ENCODE peak calls at places on chromosomes 1 and 21, in four cellular contexts. J is astrocyte, G is H9, D is GM23338. E is an unnamed sample.

GRCh38 chr1:232477728-232478127 is 152.2 kb downstream of the SIPA1L2 start:
- DNase-seq in G (no peak), J (peak; percentile 98), D (no peak), E (peak; percentile 94)

GRCh38 chr1:15684468-15685283 is 556 bp downstream of the PLEKHM2 start:
- DNase-seq in D (peak; percentile 54), J (no peak), G (peak; percentile 38), E (peak; percentile 22)

GRCh38 chr1:93740601-93741031 is 59.0 kb upstream of the BCAR3 start:
- DNase-seq in G (no peak), J (no peak), D (no peak), E (peak; percentile 41)

GRCh38 chr1:22711591-22712501 is 1.2 kb downstream of the EPHB2 start:
- DNase-seq in D (peak; percentile 41), J (peak; percentile 25), G (no peak), E (peak; percentile 41)

GRCh38 chr1:165352442-165353293 is 3.8 kb downstream of the LMX1A start:
- DNase-seq in D (peak; percentile 65), G (peak; percentile 65), J (no peak), E (no peak)

GRCh38 chr1:115546846-115547245 is 94.9 kb upstream of the VANGL1 start:
- DNase-seq in J (no peak), D (no peak), G (no peak), E (peak; percentile 9)

GRCh38 chr1:218164111-218164929 is 120.8 kb upstream of the RRP15 start:
- DNase-seq in J (peak; percentile 4), G (peak; percentile 80), D (peak; percentile 92), E (peak; percentile 40)

GRCh38 chr1:226975259-226975908 is 35.3 kb downstream of the COQ8A start:
- DNase-seq in G (peak; percentile 14), J (no peak), D (no peak), E (no peak)

GRCh38 chr1:207579436-207579799 is 65.5 kb upstream of the CR1L start:
- DNase-seq in G (peak; percentile 85), J (peak; percentile 30), D (peak; percentile 95), E (peak; percentile 73)

GRCh38 chr1:25698252-25698651 is 81.7 kb downstream of the MAN1C1 start:
- DNase-seq in J (peak; percentile 61), D (no peak), G (no peak), E (no peak)

GRCh38 chr1:61447339-61448016 is 277.5 kb downstream of the TM2D1 start:
- DNase-seq in D (no peak), J (no peak), G (no peak), E (no peak)

GRCh38 chr1:61448017-61448383 is 276.9 kb downstream of the TM2D1 start:
- DNase-seq in G (no peak), J (no peak), D (no peak), E (no peak)

GRCh38 chr1:61449410-61449809 is 275.5 kb downstream of the TM2D1 start:
- DNase-seq in G (no peak), J (no peak), D (no peak), E (no peak)

GRCh38 chr1:61450454-61451213 is 274.3 kb downstream of the TM2D1 start:
- DNase-seq in G (no peak), J (peak; percentile 14), D (no peak), E (no peak)

DNA sequence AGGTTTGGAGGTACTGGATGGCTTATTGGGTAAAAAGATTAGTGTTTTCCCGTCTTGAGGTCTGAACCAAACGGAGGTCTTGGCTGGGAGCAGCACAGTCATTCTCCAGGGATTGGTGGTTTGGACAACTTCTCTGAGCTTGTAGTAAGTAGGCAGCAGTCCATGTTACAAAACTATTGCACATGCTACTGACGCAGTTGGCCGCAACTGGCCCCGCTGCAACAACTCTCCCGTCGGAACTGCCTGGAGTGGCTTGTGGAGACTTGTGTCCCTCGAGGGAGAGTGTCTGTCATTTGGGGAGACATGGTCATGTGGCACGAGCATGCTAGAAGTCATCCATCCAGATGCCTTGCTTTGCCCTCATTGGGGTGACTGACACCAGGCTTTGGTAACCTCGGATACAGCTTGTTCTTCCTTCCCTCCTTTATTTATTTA is 276.0 kb downstream of the TM2D1 start:
- DNase-seq in D (no peak), J (peak; percentile 18), G (no peak), E (peak; percentile 20)
- H3K4me1 ChIP-seq in D (peaks cover 17% of the 10 kb centered on the region), J (peaks cover 17% of the 10 kb centered on the region), G (no peaks in the 10 kb centered on the region), E (peaks cover 3% of the 10 kb centered on the region)

GRCh38 chr1:9792156-9793042 is 31.4 kb downstream of the CLSTN1 start:
- DNase-seq in J (peak; percentile 26), D (peak; percentile 88), G (peak; percentile 82), E (peak; percentile 24)

GRCh38 chr1:9798236-9799130 is 25.3 kb downstream of the CLSTN1 start:
- DNase-seq in G (no peak), J (peak; percentile 33), D (no peak), E (peak; percentile 86)

GRCh38 chr1:9793291-9793690 is 30.5 kb downstream of the CLSTN1 start:
- DNase-seq in J (no peak), D (no peak), G (no peak), E (no peak)

GRCh38 chr1:9797049-9797448 is 26.7 kb downstream of the CLSTN1 start:
- DNase-seq in D (no peak), J (no peak), G (no peak), E (no peak)

GRCh38 chr1:9794081-9794480 is 29.7 kb downstream of the CLSTN1 start:
- DNase-seq in D (no peak), J (no peak), G (no peak), E (no peak)
- H3K4me2 ChIP-seq in D (peak overlapping the region; percentile 52), J (no peak overlapping the region), G (no peak overlapping the region), E (no peak overlapping the region)

GRCh38 chr1:41780322-41780721 is 138.4 kb downstream of the HIVEP3 start:
- DNase-seq in D (no peak), G (no peak), J (no peak), E (no peak)
- H3K4me1 ChIP-seq in D (no peaks in the 10 kb centered on the region), G (no peaks in the 10 kb centered on the region), J (peaks cover 14% of the 10 kb centered on the region), E (peaks cover 5% of the 10 kb centered on the region)

GRCh38 chr1:75472089-75472970 is 138.6 kb downstream of the SLC44A5 start:
- DNase-seq in J (no peak), G (no peak), D (no peak), E (no peak)
- H3K4me2 ChIP-seq in J (no peak overlapping the region), G (no peak overlapping the region), D (no peak overlapping the region), E (no peak overlapping the region)

DNA sequence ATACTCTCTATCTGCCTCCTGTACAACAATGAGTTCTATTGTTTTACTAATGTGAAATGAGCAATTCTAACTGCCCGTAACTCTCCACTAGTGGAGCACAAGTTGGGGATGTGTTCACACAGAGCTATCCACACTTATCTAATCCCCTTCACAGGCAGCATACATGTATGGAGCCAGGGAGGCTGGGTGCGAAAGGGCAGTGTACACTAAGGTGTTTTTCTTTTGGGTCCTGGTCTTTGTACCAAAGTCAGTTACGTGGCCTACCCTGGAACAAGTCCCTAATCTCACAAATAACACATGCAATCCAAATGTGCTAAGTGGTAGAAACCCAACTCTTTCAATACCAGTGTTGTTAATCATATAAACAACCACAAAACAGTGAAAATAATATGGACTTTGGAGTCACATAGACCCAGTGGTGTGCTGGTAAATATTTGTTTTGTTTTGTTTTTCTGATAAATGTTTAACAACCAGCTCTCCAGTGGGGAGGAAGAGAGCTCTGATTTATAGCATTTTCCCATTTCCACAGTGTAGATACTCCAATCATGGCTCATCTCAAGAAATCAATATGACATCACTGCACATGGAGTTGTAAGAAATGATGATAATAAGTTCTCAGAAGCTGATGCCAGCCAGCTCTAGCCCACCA is 319.9 kb upstream of the DUSP10 start:
- DNase-seq in G (no peak), D (no peak), J (no peak), E (no peak)
- H3K4me1 ChIP-seq in G (no peaks in the 10 kb centered on the region), D (no peaks in the 10 kb centered on the region), J (no peaks in the 10 kb centered on the region), E (no peaks in the 10 kb centered on the region)

DNA sequence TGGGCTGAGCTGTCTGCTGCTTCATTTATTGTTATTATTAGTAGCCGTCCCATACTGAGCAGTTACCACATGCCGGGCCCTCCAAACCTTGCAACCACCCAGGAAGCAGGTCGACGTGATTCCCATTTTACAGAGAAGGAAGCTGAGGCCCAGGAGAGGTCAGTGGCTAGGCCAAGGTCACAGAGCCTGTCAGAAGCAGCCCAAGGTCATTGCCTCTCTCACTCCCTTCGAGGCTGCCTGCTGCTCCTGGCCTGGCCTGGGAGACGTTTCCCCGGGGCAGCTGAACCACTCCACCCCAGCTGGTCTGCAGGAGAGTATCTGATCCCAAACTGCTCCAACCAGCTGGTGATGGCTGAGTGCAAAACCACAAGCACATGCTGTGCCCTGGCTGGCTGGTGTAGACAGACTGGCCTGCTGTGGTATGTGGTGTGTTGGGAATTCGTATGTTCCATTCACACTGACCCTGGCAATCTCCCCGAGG is 6.5 kb downstream of the PADI4 start:
- DNase-seq in D (no peak), G (no peak), J (no peak), E (no peak)
- H3K4me2 ChIP-seq in D (no peak overlapping the region), G (no peak overlapping the region), J (no peak overlapping the region), E (no peak overlapping the region)

DNA sequence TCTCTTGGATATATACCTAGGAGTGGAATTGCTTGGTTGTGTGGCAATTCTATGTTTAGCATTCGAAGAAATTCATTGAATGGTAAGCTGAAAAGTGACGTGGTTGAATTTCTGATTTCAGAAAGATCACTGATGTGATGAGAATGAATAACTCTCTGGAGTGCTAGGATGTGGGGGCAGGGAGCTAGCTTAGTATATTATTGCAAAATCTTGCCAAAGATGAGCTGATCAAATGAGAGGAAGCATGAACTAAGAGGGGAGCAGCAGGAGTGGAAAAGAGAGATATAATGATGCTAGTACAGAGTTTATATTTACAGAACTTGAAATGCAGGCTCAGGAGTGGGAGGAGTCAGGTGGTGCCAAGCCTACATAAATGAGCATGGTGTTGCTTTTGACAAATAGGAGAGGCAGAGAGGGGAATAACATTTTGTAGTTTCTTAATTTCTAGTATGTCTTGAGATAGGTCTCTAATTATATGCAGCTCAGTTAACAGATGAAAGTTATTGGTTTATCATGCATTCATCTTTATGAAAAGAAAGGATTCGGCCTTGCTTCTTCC is 38.1 kb upstream of the NBL1 start:
- DNase-seq in D (no peak), G (no peak), J (no peak), E (no peak)
- H3K4me1 ChIP-seq in D (peaks cover 8% of the 10 kb centered on the region), G (no peaks in the 10 kb centered on the region), J (no peaks in the 10 kb centered on the region), E (peaks cover 6% of the 10 kb centered on the region)

DNA sequence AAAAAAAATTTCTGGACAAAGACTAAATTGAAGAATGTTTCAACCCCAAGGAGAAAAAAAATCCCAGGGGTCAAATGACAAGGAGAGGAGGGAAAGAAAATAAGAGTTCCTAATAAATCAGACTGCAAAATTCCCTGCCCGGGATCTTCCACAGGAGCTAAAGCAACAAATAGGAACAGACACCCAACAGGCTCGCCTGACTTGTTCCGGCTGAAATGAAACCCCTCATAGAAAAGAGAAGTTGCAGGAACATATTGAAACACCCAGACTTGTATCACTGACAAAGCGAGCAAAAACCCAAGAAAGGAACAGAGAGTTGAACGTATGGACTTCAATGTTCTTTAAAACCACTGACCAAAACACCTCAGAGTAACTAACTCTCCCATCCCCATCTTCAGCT is 123.0 kb downstream of the TIAM1 start:
- DNase-seq in D (no peak), J (no peak), G (no peak), E (no peak)
- H3K4me2 ChIP-seq in D (no peak overlapping the region), J (no peak overlapping the region), G (no peak overlapping the region), E (no peak overlapping the region)

GRCh38 chr1:157114183-157115121 is 14.8 kb upstream of the ETV3L start:
- DNase-seq in G (peak; percentile 26), J (no peak), D (no peak), E (no peak)
- H3K4me1 ChIP-seq in G (peaks cover 22% of the 10 kb centered on the region), J (peaks cover 2% of the 10 kb centered on the region), D (peaks cover 58% of the 10 kb centered on the region), E (no peaks in the 10 kb centered on the region)

DNA sequence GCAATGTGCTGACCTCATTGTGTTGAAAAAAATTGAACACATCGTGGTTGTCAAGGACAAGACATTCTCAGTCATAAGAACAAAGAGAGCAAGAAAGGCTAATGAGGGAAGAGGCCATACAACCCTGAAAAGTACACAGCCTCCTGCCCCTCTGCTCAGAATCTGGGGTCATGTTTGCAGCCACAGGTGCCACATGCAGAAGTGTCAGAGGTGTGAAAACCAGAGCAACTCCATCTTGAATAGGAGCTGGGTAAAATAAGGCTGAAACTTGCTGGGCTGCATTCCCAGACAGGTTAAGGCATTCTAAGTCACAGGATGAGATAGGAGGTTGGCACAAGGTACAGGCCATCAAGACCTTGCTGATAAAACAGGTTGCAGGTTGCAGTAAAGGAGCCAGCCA is 200.8 kb upstream of the CAMK1G start:
- DNase-seq in D (no peak), J (no peak), G (no peak), E (no peak)
- H3K4me2 ChIP-seq in D (peak overlapping the region; percentile 13), J (no peak overlapping the region), G (no peak overlapping the region), E (no peak overlapping the region)

E was measured in fibroblast of lung.